ENCODE peak calls at places on chromosomes 3 and 15, in six cellular contexts. U, I, R, X, N and W are unnamed samples.

GRCh38 chr3:73695841-73696240 is 71.1 kb upstream of the PDZRN3 start:
- DNase-seq in U (no peak), I (no peak), R (no peak), X (no peak), N (no peak), W (no peak)

GRCh38 chr3:17544632-17545031 is 197.8 kb downstream of the TBC1D5 start:
- DNase-seq in U (no peak), I (no peak), R (no peak), X (no peak), N (no peak), W (no peak)

GRCh38 chr3:178443634-178444033 is 92.6 kb upstream of the KCNMB2 start:
- DNase-seq in U (no peak), I (no peak), R (no peak), X (no peak), N (no peak), W (no peak)

GRCh38 chr15:38699633-38700230 is 135.1 kb upstream of the RASGRP1 start:
- DNase-seq in U (peak), I (no peak), R (peak), X (peak), N (peak), W (peak)

GRCh38 chr15:56759450-56759845 is 26.1 kb upstream of the ZNF280D start:
- DNase-seq in U (peak), I (peak), R (peak), X (no peak), N (peak), W (no peak)

GRCh38 chr15:74240002-74240568 is 4.0 kb downstream of the CCDC33 start:
- DNase-seq in U (peak), I (no peak), R (peak), X (peak), N (peak), W (peak)

GRCh38 chr15:48680841-48681240 is 35.3 kb upstream of the FBN1 start:
- DNase-seq in U (no peak), I (peak), R (peak), X (no peak), N (no peak), W (no peak)

GRCh38 chr3:127662051-127662469 is 10.7 kb upstream of the ABTB1 start:
- DNase-seq in U (no peak), I (no peak), R (no peak), X (no peak), N (no peak), W (no peak)

GRCh38 chr3:53525765-53526761 is 31.7 kb downstream of the CACNA1D start:
- DNase-seq in U (no peak), I (no peak), R (no peak), X (no peak), N (no peak), W (no peak)

GRCh38 chr3:73409405-73409804 is 215.3 kb downstream of the PDZRN3 start:
- DNase-seq in U (no peak), I (no peak), R (no peak), X (no peak), N (no peak), W (no peak)

GRCh38 chr15:70466895-70467529 is 296.3 kb downstream of the UACA start:
- DNase-seq in U (peak), I (peak), R (peak), X (peak), N (peak), W (peak)

GRCh38 chr15:50675524-50676144 is 11.0 kb downstream of the TRPM7 start:
- DNase-seq in U (no peak), I (no peak), R (peak), X (no peak), N (no peak), W (no peak)

GRCh38 chr15:32676095-32676643 is 34.7 kb downstream of the SCG5 start:
- DNase-seq in U (no peak), I (no peak), R (no peak), X (no peak), N (no peak), W (no peak)

GRCh38 chr3:34312684-34313083 is 514.3 kb downstream of the PDCD6IP start:
- DNase-seq in U (no peak), I (no peak), R (no peak), X (peak), N (no peak), W (no peak)

GRCh38 chr15:29613951-29614382 is 208.3 kb downstream of the TJP1 start:
- DNase-seq in U (no peak), I (no peak), R (no peak), X (peak), N (no peak), W (no peak)

GRCh38 chr3:39750677-39751076 is 58.7 kb upstream of the MYRIP start:
- DNase-seq in U (no peak), I (no peak), R (no peak), X (peak), N (peak), W (no peak)

GRCh38 chr3:156274791-156275190 is 154.4 kb downstream of the KCNAB1 start:
- DNase-seq in U (no peak), I (no peak), R (no peak), X (no peak), N (no peak), W (no peak)

GRCh38 chr15:64915518-64916227 is 4.0 kb downstream of the ANKDD1A start:
- DNase-seq in U (no peak), I (no peak), R (no peak), X (peak), N (no peak), W (no peak)

GRCh38 chr3:107810195-107811071 is 280.4 kb downstream of the CD47 start:
- DNase-seq in U (no peak), I (no peak), R (peak), X (no peak), N (no peak), W (no peak)
- H3K27ac ChIP-seq in U (no peak), I (no peak), R (no peak), X (no peak), N (no peak), W (no peak)

DNA sequence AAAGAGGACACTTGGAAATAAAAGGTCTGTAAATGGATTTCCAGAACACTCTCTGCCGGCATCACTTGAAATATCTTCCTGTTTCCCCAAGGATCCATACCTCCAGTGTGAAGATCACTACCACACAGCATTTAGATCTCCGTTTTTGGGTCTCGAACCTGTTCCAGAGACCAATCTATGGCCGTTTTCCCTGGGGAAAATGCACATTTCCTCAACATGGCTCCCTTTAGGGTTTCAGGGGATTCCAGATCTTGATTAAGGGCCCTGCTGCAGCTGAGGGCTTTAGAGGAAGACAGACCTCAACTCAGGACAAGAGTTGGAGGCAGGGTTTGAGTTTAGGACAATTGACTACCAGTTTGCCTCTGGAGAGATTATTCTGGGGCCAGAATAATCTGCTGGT is 2.1 kb downstream of the CTSH start:
- DNase-seq in U (no peak), I (no peak), R (no peak), X (no peak), N (no peak), W (no peak)
- H3K27ac ChIP-seq in U (peak), I (no peak), R (no peak), X (no peak), N (peak), W (no peak)

GRCh38 chr15:40290540-40291087 is 7.8 kb upstream of the ANKRD63 start:
- DNase-seq in U (no peak), I (no peak), R (no peak), X (no peak), N (no peak), W (peak)
- H3K27ac ChIP-seq in U (no peak), I (no peak), R (no peak), X (no peak), N (no peak), W (peak)

DNA sequence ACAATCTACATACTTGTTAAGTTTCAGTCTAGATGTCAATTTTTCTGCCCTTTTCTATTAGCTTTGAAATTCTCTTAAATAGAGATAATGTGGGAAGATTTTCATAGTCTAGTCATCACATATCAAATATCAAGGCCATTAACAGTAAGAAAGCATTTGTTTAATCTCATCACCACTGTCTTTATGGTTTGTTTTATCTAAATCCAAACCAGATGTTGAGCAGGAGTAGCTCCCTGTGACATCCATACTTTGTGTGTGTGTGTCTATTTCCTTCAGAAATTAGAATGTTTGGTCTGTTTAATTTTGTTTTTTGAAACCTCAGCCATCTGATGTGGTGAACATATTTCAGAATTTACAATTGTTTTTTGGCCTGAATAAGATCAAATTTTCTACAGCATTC is 23.1 kb upstream of the GOLGA8B start:
- DNase-seq in U (no peak), I (no peak), R (no peak), X (no peak), N (no peak), W (no peak)
- H3K27ac ChIP-seq in U (no peak), I (no peak), R (no peak), X (no peak), N (no peak), W (no peak)

GRCh38 chr3:194265996-194266657 is 85.0 kb downstream of the CPN2 start:
- DNase-seq in U (peak), I (no peak), R (no peak), X (peak), N (no peak), W (no peak)

GRCh38 chr3:194267744-194268658 is 83.1 kb downstream of the CPN2 start:
- DNase-seq in U (no peak), I (no peak), R (no peak), X (peak), N (peak), W (no peak)

GRCh38 chr3:194265505-194265892 is 85.6 kb downstream of the CPN2 start:
- DNase-seq in U (peak), I (peak), R (peak), X (peak), N (peak), W (peak)

GRCh38 chr3:194268659-194269487 is 82.3 kb downstream of the CPN2 start:
- DNase-seq in U (no peak), I (no peak), R (no peak), X (peak), N (peak), W (no peak)

GRCh38 chr3:194266658-194267005 is 84.5 kb downstream of the CPN2 start:
- DNase-seq in U (peak), I (no peak), R (no peak), X (no peak), N (no peak), W (no peak)
- H3K27ac ChIP-seq in U (peak), I (no peak), R (no peak), X (no peak), N (peak), W (no peak)

DNA sequence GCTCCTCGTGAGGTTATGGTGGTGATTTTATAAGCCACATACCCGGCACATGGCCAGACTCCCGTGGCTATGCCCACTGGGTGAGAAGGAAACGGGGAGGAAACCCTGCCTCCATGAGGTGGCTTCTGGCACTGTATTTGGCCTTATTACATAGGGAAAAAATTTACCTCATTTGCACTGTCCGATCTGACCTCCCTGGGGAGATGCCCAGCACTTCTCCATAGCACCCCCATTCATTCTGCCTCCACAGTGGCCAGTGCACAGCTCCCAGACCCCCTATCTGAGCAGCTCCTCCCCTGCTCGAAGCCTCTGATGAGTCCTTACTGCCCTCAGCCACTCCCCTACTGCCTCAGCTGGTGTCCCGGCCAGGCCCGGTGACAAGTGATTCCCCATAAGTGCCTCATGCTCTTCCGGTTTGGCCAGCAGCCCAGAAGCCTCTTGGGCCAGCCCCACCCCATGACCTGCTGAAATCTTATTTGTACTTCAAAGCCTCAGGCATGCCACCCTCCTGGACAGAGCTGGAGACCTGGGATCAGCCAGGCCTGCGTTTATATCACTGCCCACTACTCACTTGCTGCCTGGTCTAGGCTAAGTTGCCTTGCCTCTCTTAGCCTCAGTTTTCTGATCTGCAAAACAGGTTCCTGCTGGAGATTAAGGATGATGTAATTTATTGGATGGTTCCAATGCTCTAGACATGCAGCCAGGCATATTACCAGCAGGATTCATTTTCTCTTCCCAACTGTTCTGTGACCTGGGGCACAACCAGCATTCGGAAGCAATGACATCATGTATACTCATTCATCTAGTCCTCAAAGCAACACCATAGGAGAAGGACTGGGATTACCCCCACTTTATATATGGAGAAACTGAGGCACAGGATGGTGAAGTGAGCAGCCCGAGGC is 30.6 kb upstream of the SLC6A6 start:
- DNase-seq in U (peak), I (no peak), R (peak), X (no peak), N (peak), W (no peak)
- H3K27ac ChIP-seq in U (no peak), I (no peak), R (no peak), X (no peak), N (peak), W (no peak)

GRCh38 chr15:63079938-63080626 is 37.5 kb downstream of the TPM1 start:
- DNase-seq in U (no peak), I (no peak), R (peak), X (no peak), N (no peak), W (no peak)
- H3K27ac ChIP-seq in U (no peak), I (no peak), R (no peak), X (no peak), N (peak), W (no peak)

GRCh38 chr3:47421741-47422649 is 41.2 kb downstream of the PTPN23 start:
- DNase-seq in U (peak), I (no peak), R (peak), X (peak), N (peak), W (no peak)
- H3K27ac ChIP-seq in U (peak), I (no peak), R (no peak), X (peak), N (peak), W (peak)

GRCh38 chr3:24042879-24043567 is 97.9 kb downstream of the NR1D2 start:
- DNase-seq in U (no peak), I (no peak), R (no peak), X (no peak), N (no peak), W (no peak)
- H3K27ac ChIP-seq in U (peak), I (peak), R (no peak), X (no peak), N (peak), W (peak)

DNA sequence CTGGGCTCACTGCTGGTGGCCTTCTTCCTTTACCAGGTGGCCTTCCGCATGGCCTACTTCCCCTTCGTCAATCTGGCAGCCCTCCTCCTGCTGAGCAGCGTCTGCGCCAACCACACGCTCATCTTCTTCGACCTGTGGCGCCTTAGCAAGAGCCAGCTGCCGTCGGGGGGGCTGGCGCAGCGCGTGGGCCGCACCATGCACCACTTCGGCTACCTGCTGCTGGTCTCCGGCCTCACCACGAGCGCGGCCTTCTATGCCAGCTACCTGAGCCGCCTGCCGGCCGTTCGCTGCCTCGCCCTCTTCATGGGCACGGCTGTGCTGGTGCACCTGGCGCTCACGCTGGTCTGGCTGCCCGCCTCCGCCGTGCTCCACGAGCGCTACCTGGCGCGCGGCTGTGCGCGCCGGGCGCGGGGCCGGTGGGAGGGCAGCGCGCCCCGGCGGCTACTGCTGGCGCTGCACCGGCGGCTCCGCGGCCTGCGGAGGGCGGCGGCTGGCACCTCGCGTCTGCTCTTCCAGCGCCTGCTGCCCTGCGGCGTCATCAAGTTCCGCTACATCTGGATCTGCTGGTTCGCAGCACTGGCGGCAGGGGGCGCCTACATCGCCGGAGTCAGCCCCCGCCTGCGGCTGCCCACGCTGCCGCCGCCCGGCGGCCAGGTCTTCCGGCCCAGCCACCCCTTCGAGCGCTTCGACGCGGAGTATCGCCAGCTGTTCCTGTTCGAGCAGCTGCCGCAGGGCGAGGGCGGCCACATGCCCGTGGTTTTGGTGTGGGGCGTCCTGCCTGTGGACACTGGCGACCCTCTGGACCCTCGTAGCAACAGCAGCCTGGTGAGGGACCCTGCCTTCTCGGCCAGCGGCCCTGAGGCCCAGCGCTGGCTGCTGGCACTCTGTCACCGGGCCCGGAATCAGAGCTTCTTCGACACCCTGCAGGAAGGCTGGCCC is 9.9 kb downstream of the DISP2 start:
- DNase-seq in U (peak), I (peak), R (peak), X (peak), N (peak), W (peak)
- H3K27ac ChIP-seq in U (peak), I (no peak), R (no peak), X (no peak), N (peak), W (no peak)